ENCODE peak calls at places on chromosomes 12 and 14, in six cellular contexts. F is neuronal stem cell, U is IMR-90, G is H9, L is mesenchymal stem cell, D is H1. K is an unnamed sample.

GRCh38 chr14:101965145-101965531 is 765 bp downstream of the DYNC1H1 start:
- DNase-seq in F (peak), U (peak), G (peak), L (peak), D (no peak), K (peak)

GRCh38 chr12:104372048-104372720 is 68.6 kb downstream of the EID3 start:
- DNase-seq in F (no peak), U (no peak), G (no peak), L (no peak), D (no peak), K (no peak)

GRCh38 chr14:104189629-104190335 is 51.4 kb downstream of the KIF26A start:
- DNase-seq in F (no peak), U (no peak), G (no peak), L (no peak), D (no peak), K (no peak)

GRCh38 chr12:67040861-67041137 is 228.4 kb upstream of the CAND1 start:
- DNase-seq in F (no peak), U (no peak), G (no peak), L (no peak), D (no peak), K (no peak)

GRCh38 chr12:107319536-107320030 is 226.2 kb upstream of the CRY1 start:
- DNase-seq in F (no peak), U (no peak), G (no peak), L (no peak), D (no peak), K (no peak)

GRCh38 chr12:75011120-75011519 is 198.5 kb downstream of the KCNC2 start:
- DNase-seq in F (no peak), U (no peak), G (no peak), L (no peak), D (no peak), K (no peak)

GRCh38 chr12:127594351-127594970 is 672.5 kb upstream of the TMEM132C start:
- DNase-seq in F (no peak), U (no peak), G (peak), L (no peak), D (peak), K (peak)

GRCh38 chr12:21502872-21503271 is 1.3 kb downstream of the GOLT1B start:
- DNase-seq in F (no peak), U (no peak), G (no peak), L (no peak), D (no peak), K (no peak)

GRCh38 chr14:68593806-68594536 is 198.9 kb downstream of the ZFP36L1 start:
- DNase-seq in F (no peak), U (peak), G (no peak), L (peak), D (no peak), K (no peak)

GRCh38 chr12:38101753-38102152 is 214.8 kb upstream of the ALG10B start:
- DNase-seq in F (no peak), U (no peak), G (no peak), L (no peak), D (no peak), K (no peak)

GRCh38 chr14:30553311-30553989 is 5.5 kb upstream of the G2E3 start:
- DNase-seq in F (no peak), U (peak), G (no peak), L (no peak), D (no peak), K (no peak)

GRCh38 chr12:104219361-104219892 is 3.8 kb downstream of the TXNRD1 start:
- DNase-seq in F (no peak), U (peak), G (no peak), L (peak), D (no peak), K (peak)

GRCh38 chr12:89750821-89751227 is 42.2 kb upstream of the ATP2B1 start:
- DNase-seq in F (no peak), U (no peak), G (no peak), L (no peak), D (no peak), K (no peak)

GRCh38 chr12:89752331-89752730 is 43.7 kb upstream of the ATP2B1 start:
- DNase-seq in F (no peak), U (no peak), G (no peak), L (no peak), D (no peak), K (no peak)

GRCh38 chr12:89745286-89745685 is 36.6 kb upstream of the ATP2B1 start:
- DNase-seq in F (no peak), U (no peak), G (no peak), L (no peak), D (no peak), K (no peak)

GRCh38 chr12:89748791-89749190 is 40.2 kb upstream of the ATP2B1 start:
- DNase-seq in F (no peak), U (no peak), G (no peak), L (no peak), D (no peak), K (no peak)
- H2BK15ac ChIP-seq in F (no peak), U (no peak), G (no peak), L (no peak), D (no peak), K (no peak)

GRCh38 chr12:76967181-76967885 is 88.5 kb upstream of the CSRP2 start:
- DNase-seq in F (no peak), U (no peak), G (no peak), L (no peak), D (no peak), K (no peak)
- H2BK15ac ChIP-seq in F (no peak), U (no peak), G (no peak), L (no peak), D (no peak), K (no peak)

GRCh38 chr12:13044859-13045384 is 741 bp downstream of the FAM234B start:
- DNase-seq in F (no peak), U (no peak), G (no peak), L (peak), D (no peak), K (peak)
- H2BK15ac ChIP-seq in F (no peak), U (peak), G (no peak), L (no peak), D (no peak), K (no peak)

GRCh38 chr14:98169170-98169587 is 1102.8 kb downstream of the BCL11B start:
- DNase-seq in F (no peak), U (no peak), G (no peak), L (no peak), D (no peak), K (no peak)

GRCh38 chr14:98170580-98170979 is 1101.4 kb downstream of the BCL11B start:
- DNase-seq in F (no peak), U (no peak), G (no peak), L (no peak), D (no peak), K (peak)

GRCh38 chr14:98168196-98168985 is 1103.6 kb downstream of the BCL11B start:
- DNase-seq in F (no peak), U (no peak), G (no peak), L (no peak), D (no peak), K (no peak)

GRCh38 chr14:98167253-98167652 is 1104.7 kb downstream of the BCL11B start:
- DNase-seq in F (no peak), U (no peak), G (no peak), L (no peak), D (no peak), K (no peak)

GRCh38 chr14:98167702-98168101 is 1104.3 kb downstream of the BCL11B start:
- DNase-seq in F (no peak), U (no peak), G (no peak), L (no peak), D (no peak), K (no peak)
- H2BK15ac ChIP-seq in F (no peak), U (no peak), G (no peak), L (no peak), D (no peak), K (no peak)

DNA sequence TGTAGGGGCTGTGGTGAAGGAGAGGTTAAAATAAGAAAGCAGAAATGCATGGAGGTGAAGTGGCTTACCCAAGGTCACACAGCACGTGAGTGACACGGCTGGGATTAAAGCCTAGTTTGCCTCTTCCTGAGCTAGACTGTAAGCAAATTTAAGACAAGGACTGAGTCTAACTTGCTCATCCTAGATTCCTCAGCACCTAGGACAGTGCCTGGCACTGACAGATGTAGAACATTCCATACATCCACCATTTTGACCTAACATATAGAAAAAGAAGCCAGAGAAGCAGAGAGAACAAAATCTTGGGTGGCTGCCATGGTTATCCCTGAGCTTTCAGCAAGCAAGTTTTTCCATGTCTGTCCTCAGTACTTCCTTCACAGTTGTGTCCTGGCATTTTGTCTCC is 110.5 kb downstream of the PAH start:
- DNase-seq in F (no peak), U (no peak), G (no peak), L (no peak), D (no peak), K (peak)
- H2BK15ac ChIP-seq in F (no peak), U (no peak), G (no peak), L (no peak), D (no peak), K (no peak)

GRCh38 chr14:39265741-39266588 is 32.2 kb downstream of the MIA2 start:
- DNase-seq in F (no peak), U (peak), G (no peak), L (peak), D (no peak), K (no peak)
- H2BK15ac ChIP-seq in F (peak), U (peak), G (no peak), L (no peak), D (peak), K (peak)

GRCh38 chr12:40584763-40585162 is 107.5 kb upstream of the CNTN1 start:
- DNase-seq in F (no peak), U (no peak), G (no peak), L (no peak), D (no peak), K (no peak)
- H2BK15ac ChIP-seq in F (no peak), U (no peak), G (no peak), L (no peak), D (no peak), K (no peak)

GRCh38 chr12:32534698-32535097 is 135.3 kb downstream of the FGD4 start:
- DNase-seq in F (no peak), U (no peak), G (no peak), L (no peak), D (no peak), K (no peak)

GRCh38 chr12:32536000-32536345 is 136.6 kb downstream of the FGD4 start:
- DNase-seq in F (no peak), U (no peak), G (no peak), L (no peak), D (no peak), K (no peak)

GRCh38 chr12:32532951-32533350 is 133.6 kb downstream of the FGD4 start:
- DNase-seq in F (no peak), U (no peak), G (no peak), L (no peak), D (no peak), K (peak)

GRCh38 chr12:32533971-32534590 is 134.7 kb downstream of the FGD4 start:
- DNase-seq in F (no peak), U (peak), G (peak), L (peak), D (no peak), K (peak)

DNA sequence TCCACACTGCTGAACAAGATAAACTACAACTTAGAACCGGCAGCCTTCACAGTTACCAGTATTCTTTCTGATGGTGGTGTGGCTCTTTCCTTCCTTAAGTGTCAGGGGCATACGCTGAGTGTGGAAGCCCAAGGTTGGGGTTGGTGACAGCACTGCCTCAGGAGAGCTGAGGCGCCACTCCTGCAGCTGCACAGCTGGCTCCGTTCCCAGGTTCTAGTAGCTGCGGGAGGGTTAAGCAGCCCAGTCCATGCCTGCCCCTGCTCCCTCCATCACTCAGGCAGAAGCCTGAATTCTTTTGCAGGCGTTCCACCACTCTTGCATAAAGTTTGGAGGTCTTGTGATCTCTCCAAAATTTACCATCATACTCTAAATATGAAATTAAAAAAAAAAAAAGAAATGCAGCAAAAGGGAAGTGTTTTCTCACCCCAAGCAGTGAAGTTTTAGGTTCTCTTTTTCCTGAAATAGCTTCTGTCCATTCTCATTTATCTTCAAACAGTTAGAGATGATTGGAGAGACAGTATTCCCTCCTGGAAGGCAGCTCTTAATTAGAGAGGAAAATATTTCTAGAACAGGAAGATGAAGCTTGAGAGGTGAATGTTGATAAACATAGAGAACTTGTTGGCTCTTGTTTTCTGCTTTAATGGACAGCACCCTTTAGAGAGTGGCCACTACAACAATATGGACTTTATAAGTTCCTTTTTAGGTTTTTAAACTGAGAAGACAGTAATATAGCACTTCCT is 136.1 kb downstream of the FGD4 start:
- DNase-seq in F (no peak), U (peak), G (peak), L (peak), D (no peak), K (peak)
- H2BK15ac ChIP-seq in F (no peak), U (peak), G (no peak), L (no peak), D (no peak), K (no peak)

GRCh38 chr12:6238875-6239274 is 38.7 kb downstream of the CD9 start:
- DNase-seq in F (no peak), U (no peak), G (no peak), L (no peak), D (no peak), K (no peak)
- H2BK15ac ChIP-seq in F (no peak), U (no peak), G (no peak), L (no peak), D (no peak), K (no peak)

K was measured in mesendoderm.